ENCODE peak calls at places on chromosomes 6 and 20, in five cellular contexts. G, V, B, I and D are unnamed samples.

GRCh38 chr6:140178550-140179334 is 804.3 kb upstream of the CITED2 start:
- DNase-seq in I (no peak), G (no peak), V (peak; percentile 51), B (no peak), D (no peak)

GRCh38 chr6:24848461-24848860 is 49.7 kb upstream of the ARMH2 start:
- DNase-seq in G (no peak), V (no peak), B (no peak), I (no peak), D (no peak)

GRCh38 chr6:82270791-82271392 is 23.3 kb upstream of the IBTK start:
- DNase-seq in I (peak; percentile 78), G (peak; percentile 32), B (no peak), V (peak; percentile 34), D (no peak)

GRCh38 chr6:126662966-126663365 is 323.1 kb downstream of the CENPW start:
- DNase-seq in B (no peak), V (no peak), I (no peak), G (no peak), D (no peak)

GRCh38 chr6:125481056-125481455 is 179.3 kb upstream of the HDDC2 start:
- DNase-seq in V (no peak), B (no peak), G (no peak), I (no peak), D (no peak)

GRCh38 chr6:82365011-82365751 is 1.6 kb downstream of the TPBG start:
- DNase-seq in V (peak; percentile 54), B (no peak), I (no peak), G (peak; percentile 24), D (no peak)

GRCh38 chr6:117555882-117556498 is 46.3 kb downstream of the GOPC start:
- DNase-seq in V (peak; percentile 33), G (peak; percentile 68), B (peak; percentile 33), I (peak; percentile 79), D (no peak)

GRCh38 chr20:36279362-36279761 is 26.8 kb upstream of the DLGAP4 start:
- DNase-seq in B (no peak), I (no peak), G (no peak), V (no peak), D (no peak)

GRCh38 chr6:53294095-53294494 is 54.7 kb downstream of the ELOVL5 start:
- DNase-seq in V (no peak), G (peak; percentile 44), B (no peak), I (peak; percentile 56), D (no peak)

GRCh38 chr6:148720371-148720770 is 26.5 kb upstream of the UST start:
- DNase-seq in V (no peak), G (no peak), I (no peak), B (no peak), D (no peak)

GRCh38 chr6:32449088-32449736 is 9.5 kb downstream of the HLA-DRA start:
- DNase-seq in B (no peak), V (no peak), I (no peak), G (no peak), D (no peak)

GRCh38 chr6:107458687-107459282 is 579 bp downstream of the PDSS2 start:
- DNase-seq in B (no peak), V (peak; percentile 36), I (peak; percentile 74), G (peak; percentile 50), D (peak; percentile 22)

GRCh38 chr6:13065596-13065995 is 262.7 kb downstream of the TBC1D7 start:
- DNase-seq in G (no peak), V (no peak), I (no peak), B (no peak), D (no peak)

GRCh38 chr6:3439961-3440360 is 16.9 kb downstream of the SLC22A23 start:
- DNase-seq in G (no peak), B (no peak), I (peak; percentile 15), V (no peak), D (no peak)

GRCh38 chr6:13847651-13848050 is 33.3 kb upstream of the MCUR1 start:
- DNase-seq in G (no peak), V (no peak), B (no peak), I (no peak), D (no peak)

GRCh38 chr20:40686434-40686882 is 2.6 kb downstream of the MAFB start:
- DNase-seq in B (no peak), I (no peak), G (peak; percentile 16), V (no peak), D (no peak)
- H3K27ac ChIP-seq in B (peak overlapping the region; percentile 99), I (no peak overlapping the region), G (no peak overlapping the region), V (no peak overlapping the region), D (peak overlapping the region; percentile 99)

GRCh38 chr20:48352042-48352441 is 475.8 kb downstream of the PREX1 start:
- DNase-seq in I (no peak), G (no peak), V (no peak), B (no peak), D (no peak)

GRCh38 chr20:48352628-48353027 is 475.2 kb downstream of the PREX1 start:
- DNase-seq in I (no peak), B (no peak), V (no peak), G (no peak), D (no peak)

GRCh38 chr20:48349673-48350072 is 478.1 kb downstream of the PREX1 start:
- DNase-seq in I (no peak), B (no peak), V (no peak), G (no peak), D (no peak)

GRCh38 chr20:48350291-48350988 is 477.4 kb downstream of the PREX1 start:
- DNase-seq in V (no peak), G (no peak), B (no peak), I (peak; percentile 61), D (no peak)

GRCh38 chr20:48348022-48348421 is 479.8 kb downstream of the PREX1 start:
- DNase-seq in I (no peak), V (no peak), B (no peak), G (no peak), D (no peak)
- H3K4me1 ChIP-seq in I (no peaks in the 10 kb centered on the region), V (no peaks in the 10 kb centered on the region), B (no peaks in the 10 kb centered on the region), G (no peaks in the 10 kb centered on the region), D (no peaks in the 10 kb centered on the region)

GRCh38 chr6:113921299-113921904 is 49.5 kb downstream of the HDAC2 start:
- DNase-seq in I (no peak), V (no peak), B (no peak), G (no peak), D (no peak)
- H3K27me3 ChIP-seq in I (no peaks in the 10 kb centered on the region), V (no peaks in the 10 kb centered on the region), B (no peaks in the 10 kb centered on the region), G (no peaks in the 10 kb centered on the region), D (no peaks in the 10 kb centered on the region)

GRCh38 chr6:56851541-56852248 is 103.2 kb upstream of the BEND6 start:
- DNase-seq in B (peak; percentile 61), I (peak; percentile 70), G (peak; percentile 95), V (peak; percentile 72), D (no peak)
- H3K27ac ChIP-seq in B (peak overlapping the region; percentile 65), I (no peak overlapping the region), G (peak overlapping the region; percentile 83), V (no peak overlapping the region), D (peak overlapping the region; percentile 75)

DNA sequence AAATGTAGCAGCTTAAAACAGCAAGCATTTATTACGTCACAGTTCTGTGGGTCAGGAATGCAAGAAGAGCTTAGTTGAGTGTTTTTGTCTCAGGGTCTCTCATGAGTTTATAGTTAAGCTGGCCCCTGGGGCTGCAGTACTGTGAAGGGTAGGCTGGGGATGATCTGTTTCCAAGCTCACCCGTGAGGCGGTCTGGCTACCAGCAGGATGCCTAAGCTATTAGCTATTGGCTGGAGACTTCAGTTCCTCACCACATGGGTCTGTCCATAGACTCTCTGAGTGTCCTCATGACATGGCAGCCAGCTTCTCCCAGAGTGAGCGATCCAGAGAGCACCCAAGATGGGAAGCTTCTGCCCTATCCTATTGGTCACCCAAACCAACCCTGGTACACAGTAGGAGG is 12.8 kb upstream of the BICRAL start:
- DNase-seq in V (no peak), B (no peak), G (no peak), I (no peak), D (no peak)
- H3K4me1 ChIP-seq in V (peaks cover 11% of the 10 kb centered on the region), B (no peaks in the 10 kb centered on the region), G (peaks cover 16% of the 10 kb centered on the region), I (peaks cover 28% of the 10 kb centered on the region), D (peaks cover 11% of the 10 kb centered on the region)

GRCh38 chr20:51285684-51286083 is 256.8 kb downstream of the NFATC2 start:
- DNase-seq in B (no peak), G (no peak), I (no peak), V (no peak), D (no peak)
- H3K27me3 ChIP-seq in B (no peaks in the 10 kb centered on the region), G (peaks cover 18% of the 10 kb centered on the region), I (peaks cover 3% of the 10 kb centered on the region), V (no peaks in the 10 kb centered on the region), D (peaks cover 49% of the 10 kb centered on the region)

DNA sequence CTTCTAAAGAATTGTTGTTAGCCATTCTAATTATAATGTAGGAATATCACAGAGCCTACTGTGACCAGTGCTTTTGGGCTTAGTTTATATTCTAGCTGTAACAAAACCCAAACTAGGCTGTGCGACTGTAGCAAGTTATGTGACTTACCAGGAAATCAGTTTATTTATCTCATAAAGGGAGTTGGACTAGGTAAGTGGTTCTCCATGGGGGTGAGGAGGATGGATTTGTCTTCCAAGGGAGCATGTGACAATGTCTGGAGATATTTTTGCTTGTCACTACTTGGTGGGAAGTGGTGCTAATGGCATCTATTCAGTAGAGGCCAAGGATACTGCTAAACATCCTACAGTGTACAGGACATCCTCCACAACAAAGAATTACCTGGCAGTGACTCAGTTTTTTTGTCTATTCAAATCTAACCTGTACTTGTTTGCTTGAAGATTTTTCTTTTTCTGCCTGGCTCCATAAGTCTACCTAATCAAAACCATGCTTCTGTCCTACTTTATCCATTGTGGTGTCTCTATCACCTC is 32.5 kb downstream of the ZFAND3 start:
- DNase-seq in B (no peak), V (no peak), G (no peak), I (no peak), D (no peak)
- H3K27ac ChIP-seq in B (no peak overlapping the region), V (no peak overlapping the region), G (no peak overlapping the region), I (no peak overlapping the region), D (no peak overlapping the region)

DNA sequence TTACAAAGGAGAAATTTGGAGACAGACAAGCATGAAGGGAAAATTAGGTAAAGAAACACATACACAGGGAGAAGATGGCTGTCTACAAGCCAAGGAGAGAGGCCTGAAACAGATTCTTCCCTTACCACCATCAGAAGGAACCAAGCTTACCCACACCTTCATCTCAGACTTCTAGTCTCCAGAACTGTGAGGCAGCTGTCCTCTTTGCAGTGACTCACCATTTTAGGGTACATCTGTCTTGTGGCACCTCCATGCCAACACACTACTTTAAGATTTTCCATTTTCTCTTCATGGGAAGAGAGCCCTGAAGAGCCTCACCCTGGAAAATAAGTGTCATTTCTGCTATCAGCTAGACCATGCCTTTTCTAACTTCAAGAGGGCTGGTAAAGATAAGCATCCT is 369.3 kb downstream of the FRK start:
- DNase-seq in B (no peak), G (no peak), I (no peak), V (no peak), D (no peak)
- H3K4me1 ChIP-seq in B (no peaks in the 10 kb centered on the region), G (no peaks in the 10 kb centered on the region), I (no peaks in the 10 kb centered on the region), V (no peaks in the 10 kb centered on the region), D (no peaks in the 10 kb centered on the region)

GRCh38 chr6:394641-395289 is 3.2 kb downstream of the IRF4 start:
- DNase-seq in B (no peak), G (no peak), V (no peak), I (no peak), D (no peak)
- H3K27me3 ChIP-seq in B (peaks cover 29% of the 10 kb centered on the region), G (peaks cover 42% of the 10 kb centered on the region), V (peaks cover 82% of the 10 kb centered on the region), I (no peaks in the 10 kb centered on the region), D (peaks cover 90% of the 10 kb centered on the region)

GRCh38 chr6:42692151-42692911 is 30.1 kb downstream of the PRPH2 start:
- DNase-seq in B (no peak), G (peak; percentile 60), I (no peak), V (peak; percentile 80), D (no peak)
- H3K27ac ChIP-seq in B (peak overlapping the region; percentile 21), G (peak overlapping the region; percentile 34), I (no peak overlapping the region), V (peak overlapping the region; percentile 6), D (peak overlapping the region; percentile 79)